ENCODE peak calls at places on chromosomes 1 and 21, in nine cellular contexts. K is A549, T is transverse colon, Y is stomach, E is tibial nerve, W is esophagus muscularis mucosa, P is sigmoid colon, R is suprapubic skin, C is GM12878. S is an unnamed sample.

GRCh38 chr1:207841318-207841717 is 69.6 kb downstream of the CD34 start:
- DNase-seq in E (no peak), W (no peak), K (no peak), R (no peak), P (no peak), T (no peak), Y (no peak), C (no peak), S (no peak)

GRCh38 chr1:11285883-11286734 is 13.1 kb downstream of the UBIAD1 start:
- DNase-seq in P (no peak), K (no peak), R (no peak), E (no peak), C (no peak), T (no peak), W (no peak), Y (no peak), S (no peak)

GRCh38 chr1:212713465-212714136 is 14.0 kb upstream of the BATF3 start:
- DNase-seq in P (no peak), C (no peak), K (no peak), Y (no peak), R (no peak), W (no peak), E (no peak), T (no peak), S (no peak)

GRCh38 chr1:160777486-160778089 is 18.4 kb upstream of the LY9 start:
- DNase-seq in R (no peak), P (no peak), K (peak), Y (peak), E (no peak), W (peak), T (peak), C (no peak), S (no peak)

GRCh38 chr1:82775402-82776000 is 974.8 kb downstream of the ADGRL2 start:
- DNase-seq in E (no peak), K (peak), T (peak), W (no peak), R (no peak), Y (no peak), P (no peak), C (no peak), S (no peak)

GRCh38 chr1:90347366-90347765 is 352.5 kb downstream of the ZNF326 start:
- DNase-seq in R (no peak), Y (no peak), C (no peak), T (peak), E (no peak), K (no peak), P (no peak), W (no peak), S (no peak)

GRCh38 chr1:118158918-118159317 is 26.1 kb downstream of the SPAG17 start:
- DNase-seq in Y (no peak), T (no peak), E (no peak), K (no peak), R (no peak), W (no peak), C (no peak), P (no peak), S (no peak)

GRCh38 chr1:51642739-51643142 is 25.8 kb downstream of the OSBPL9 start:
- DNase-seq in K (no peak), E (no peak), Y (no peak), W (no peak), P (peak), R (no peak), C (no peak), T (no peak), S (peak)

GRCh38 chr1:11321656-11322491 is 48.9 kb downstream of the UBIAD1 start:
- DNase-seq in Y (no peak), R (no peak), P (no peak), T (no peak), E (no peak), W (no peak), C (no peak), K (no peak), S (no peak)

GRCh38 chr1:119367332-119368124 is 1.1 kb upstream of the HAO2 start:
- DNase-seq in W (no peak), P (no peak), C (no peak), K (peak), E (no peak), Y (no peak), R (no peak), T (no peak), S (no peak)

GRCh38 chr1:243849089-243850012 is 692 bp downstream of the AKT3 start:
- DNase-seq in Y (peak), K (peak), W (no peak), P (peak), R (peak), T (peak), E (peak), C (no peak), S (peak)

GRCh38 chr1:52402860-52403240 is 1.4 kb downstream of the ORC1 start:
- DNase-seq in Y (no peak), E (no peak), R (no peak), P (no peak), K (no peak), W (no peak), C (peak), T (no peak), S (no peak)

GRCh38 chr1:175118375-175118774 is 50.7 kb downstream of the TNN start:
- DNase-seq in C (no peak), R (no peak), E (no peak), K (no peak), W (no peak), T (no peak), Y (no peak), P (no peak), S (no peak)

GRCh38 chr1:175208773-175209492 is 16.4 kb upstream of the KIAA0040 start:
- DNase-seq in P (no peak), W (peak), T (no peak), R (no peak), Y (no peak), K (no peak), C (peak), E (no peak), S (no peak)

GRCh38 chr21:36825683-36826082 is 126.8 kb downstream of the SIM2 start:
- DNase-seq in P (no peak), R (no peak), K (no peak), T (no peak), E (no peak), Y (no peak), C (no peak), W (no peak), S (no peak)

GRCh38 chr1:60950431-60951068 is 131.8 kb upstream of the NFIA start:
- DNase-seq in R (no peak), E (no peak), K (no peak), C (no peak), W (no peak), T (no peak), Y (no peak), P (no peak), S (no peak)

GRCh38 chr1:192858456-192858855 is 49.6 kb downstream of the RGS2 start:
- DNase-seq in Y (no peak), W (no peak), T (no peak), E (no peak), K (no peak), R (no peak), C (no peak), P (no peak), S (no peak)

GRCh38 chr1:214670098-214670497 is 67.1 kb downstream of the CENPF start:
- DNase-seq in E (peak), R (no peak), W (no peak), K (no peak), C (no peak), P (peak), T (no peak), Y (peak), S (peak)

GRCh38 chr1:1919304-1920056 is 401 bp upstream of the TMEM52 start:
- DNase-seq in Y (peak), E (peak), W (peak), P (peak), C (peak), T (peak), K (peak), R (peak), S (peak)

GRCh38 chr1:7300893-7301292 is 470.2 kb upstream of the VAMP3 start:
- DNase-seq in R (peak), W (peak), C (no peak), P (no peak), E (no peak), T (peak), Y (no peak), K (peak), S (no peak)

GRCh38 chr1:13828454-13829151 is 128.6 kb downstream of the PRDM2 start:
- DNase-seq in P (no peak), R (peak), E (no peak), T (peak), C (no peak), K (peak), W (no peak), Y (peak), S (peak)

GRCh38 chr21:33924079-33924765 is 8.6 kb upstream of the ATP5PO start:
- DNase-seq in E (peak), W (peak), C (peak), P (peak), Y (peak), K (peak), R (peak), T (peak), S (peak)
- TF ChIP-seq EP300 in E (no peak), W (no peak), C (no peak), P (no peak), Y (no peak), K (no peak), R (no peak), T (no peak), S (no peak)

GRCh38 chr1:171313835-171314320 is at the start of gene FMO4:
- DNase-seq in Y (peak), W (peak), T (peak), K (peak), P (peak), E (peak), C (peak), R (peak), S (peak)
- TF ChIP-seq POLR2A in Y (no peak), W (no peak), T (peak), K (no peak), P (no peak), E (peak), C (peak), R (no peak), S (no peak)

GRCh38 chr1:37477198-37477931 is 3.0 kb downstream of the ZC3H12A start:
- DNase-seq in T (peak), W (no peak), K (no peak), R (peak), Y (peak), P (no peak), E (no peak), C (peak), S (peak)
- H3K4me3 ChIP-seq in T (peak), W (peak), K (peak), R (peak), Y (peak), P (peak), E (peak), C (peak), S (peak)

GRCh38 chr1:6116137-6116536 is 64.0 kb downstream of the CHD5 start:
- DNase-seq in W (no peak), P (no peak), T (no peak), Y (no peak), K (no peak), E (no peak), R (no peak), C (no peak), S (no peak)
- TF ChIP-seq EP300 in W (no peak), P (no peak), T (no peak), Y (no peak), K (no peak), E (no peak), R (no peak), C (no peak), S (no peak)

GRCh38 chr1:36466370-36467026 is 2.3 kb upstream of the MRPS15 start:
- DNase-seq in T (no peak), Y (no peak), W (no peak), P (no peak), R (no peak), E (no peak), C (no peak), K (no peak), S (no peak)

GRCh38 chr1:36464605-36465393 is 615 bp upstream of the MRPS15 start:
- DNase-seq in P (no peak), E (no peak), C (no peak), T (no peak), Y (no peak), W (no peak), K (no peak), R (no peak), S (no peak)

GRCh38 chr1:36463404-36463772 is 796 bp downstream of the MRPS15 start:
- DNase-seq in T (no peak), C (no peak), E (no peak), P (no peak), K (no peak), W (no peak), R (no peak), Y (no peak), S (no peak)

GRCh38 chr1:36465731-36466369 is 1.7 kb upstream of the MRPS15 start:
- DNase-seq in C (no peak), Y (no peak), E (no peak), K (no peak), P (no peak), W (no peak), R (no peak), T (no peak), S (no peak)

DNA sequence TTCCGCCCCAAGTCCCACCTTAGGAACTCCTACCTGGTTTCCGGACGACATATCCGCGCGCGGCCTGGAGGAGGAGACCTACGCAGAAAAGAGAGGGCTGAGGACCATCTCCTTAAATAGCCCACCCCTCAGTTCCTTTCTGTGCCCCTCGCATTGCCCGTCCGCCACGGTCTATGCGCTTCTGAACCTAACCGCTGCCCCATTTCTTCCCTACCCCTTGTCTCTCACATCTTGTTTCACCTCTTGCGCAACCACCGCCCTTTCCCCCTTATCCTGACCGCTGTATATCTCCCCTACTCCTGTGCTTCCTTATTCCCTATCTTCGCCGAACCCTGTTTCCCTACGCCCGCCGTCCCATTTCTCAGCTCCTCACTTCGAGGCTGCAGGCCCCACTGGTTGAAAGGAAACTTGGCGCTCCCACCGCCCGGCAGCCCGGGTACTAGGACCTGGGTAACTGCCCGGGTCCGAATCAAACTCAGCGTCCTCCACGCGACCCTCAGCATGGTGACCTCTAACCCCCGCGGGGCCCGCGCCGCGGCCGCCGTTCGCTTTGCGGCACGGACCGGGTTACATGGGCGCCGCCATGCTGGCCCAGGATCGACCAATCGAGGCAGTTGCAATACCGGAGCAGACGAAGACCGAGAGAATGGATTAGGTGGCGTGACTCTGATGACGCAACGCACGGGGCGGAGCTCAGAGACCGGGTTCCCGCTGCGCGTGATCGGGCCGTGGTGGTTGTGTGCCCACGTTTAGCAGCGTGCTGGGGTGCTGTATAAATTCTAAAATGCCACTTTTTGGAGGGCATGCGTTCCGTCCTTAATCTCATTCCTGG is at the start of gene MRPS15:
- DNase-seq in Y (peak), C (peak), P (peak), W (peak), E (peak), T (peak), K (peak), R (peak), S (peak)
- TF ChIP-seq POLR2A in Y (no peak), C (peak), P (peak), W (peak), E (peak), T (peak), K (peak), R (no peak), S (peak)

DNA sequence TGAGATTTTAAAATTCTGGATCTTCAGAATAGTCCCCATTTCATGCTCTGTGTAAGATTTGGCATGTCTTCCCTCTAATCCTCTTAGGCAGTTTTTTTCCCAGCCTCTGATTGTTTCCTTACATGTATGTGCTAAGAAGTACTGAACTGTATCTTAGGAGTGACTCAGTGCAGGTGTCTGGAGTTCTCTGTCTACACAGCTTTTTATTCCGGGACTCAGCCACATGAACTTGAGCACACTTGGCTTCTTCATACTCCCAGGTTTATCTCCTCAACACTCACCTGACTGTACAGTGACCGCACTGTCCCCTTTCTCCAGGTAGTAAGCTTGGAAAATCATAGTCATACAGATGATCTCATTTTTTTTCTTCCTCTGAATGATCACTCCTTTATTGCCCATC is 50.7 kb downstream of the SYT14 start:
- DNase-seq in Y (no peak), T (no peak), K (no peak), P (no peak), R (no peak), C (no peak), E (no peak), W (no peak), S (no peak)
- H3K4me3 ChIP-seq in Y (no peak), T (no peak), K (no peak), P (no peak), R (no peak), C (no peak), E (no peak), W (no peak), S (no peak)

S was measured in ovary.